ENCODE peak calls at places on chromosomes 1 and 21, in six cellular contexts. H is tibial artery; S is Panc1; E is GM23338; G is CD8-positive, alpha-beta T cell; I is RWPE2. F is an unnamed sample. For H3K4me1, the result is how much of the 10 kb centered on the place peaks cover.

GRCh38 chr1:231162970-231163830 is 1.3 kb downstream of the TRIM67 start:
- DNase-seq in H (no peak), S (no peak), E (peak), G (no peak), I (no peak), F (no peak)

GRCh38 chr1:201630582-201630981 is 91.7 kb downstream of the NAV1 start:
- DNase-seq in H (no peak), S (no peak), E (no peak), G (no peak), I (no peak), F (no peak)

GRCh38 chr1:217048104-217048707 is 325.0 kb upstream of the ESRRG start:
- DNase-seq in H (no peak), S (no peak), E (peak), G (no peak), I (no peak), F (no peak)

GRCh38 chr21:40901690-40902089 is 54.7 kb upstream of the DSCAM start:
- DNase-seq in H (no peak), S (no peak), E (no peak), G (no peak), I (no peak), F (no peak)

GRCh38 chr1:171873664-171874063 is 32.4 kb downstream of the DNM3 start:
- DNase-seq in H (no peak), S (no peak), E (no peak), G (no peak), I (no peak), F (no peak)

GRCh38 chr1:110298991-110299390 is 40.2 kb upstream of the RBM15 start:
- DNase-seq in H (no peak), S (no peak), E (no peak), G (no peak), I (no peak), F (no peak)

GRCh38 chr1:173420330-173420806 is 56.8 kb upstream of the PRDX6 start:
- DNase-seq in H (peak), S (no peak), E (peak), G (peak), I (no peak), F (no peak)

GRCh38 chr1:58546520-58547308 is at the start of gene OMA1:
- DNase-seq in H (peak), S (peak), E (peak), G (peak), I (peak), F (peak)

GRCh38 chr1:20466231-20466630 is 19.8 kb downstream of the CAMK2N1 start:
- DNase-seq in H (no peak), S (no peak), E (no peak), G (no peak), I (no peak), F (no peak)

GRCh38 chr1:169925505-169926482 is 32.1 kb upstream of the SCYL3 start:
- DNase-seq in H (no peak), S (no peak), E (peak), G (no peak), I (no peak), F (no peak)

GRCh38 chr1:244180256-244180655 is 129.2 kb downstream of the ZBTB18 start:
- DNase-seq in H (no peak), S (no peak), E (no peak), G (no peak), I (no peak), F (no peak)

GRCh38 chr21:33543505-33544129 is 779 bp downstream of the SON start:
- DNase-seq in H (peak), S (no peak), E (no peak), G (no peak), I (no peak), F (no peak)

GRCh38 chr1:81695741-81696140 is 105.0 kb upstream of the ADGRL2 start:
- DNase-seq in H (no peak), S (no peak), E (no peak), G (no peak), I (no peak), F (no peak)

GRCh38 chr1:202009326-202010031 is 908 bp upstream of the ELF3 start:
- DNase-seq in H (peak), S (no peak), E (peak), G (peak), I (no peak), F (no peak)

GRCh38 chr1:167715653-167716302 is 6.0 kb upstream of the MPZL1 start:
- DNase-seq in H (no peak), S (no peak), E (no peak), G (no peak), I (no peak), F (no peak)

GRCh38 chr21:39676054-39676771 is 63.5 kb downstream of the B3GALT5 start:
- DNase-seq in H (no peak), S (no peak), E (no peak), G (no peak), I (no peak), F (no peak)

GRCh38 chr1:58440696-58441095 is 105.8 kb downstream of the OMA1 start:
- DNase-seq in H (no peak), S (no peak), E (no peak), G (no peak), I (no peak), F (no peak)

GRCh38 chr1:181767001-181767708 is 283.8 kb downstream of the CACNA1E start:
- DNase-seq in H (no peak), S (no peak), E (no peak), G (no peak), I (no peak), F (no peak)

GRCh38 chr1:43445618-43446387 is 7.9 kb downstream of the HYI start:
- DNase-seq in H (peak), S (no peak), E (no peak), G (no peak), I (peak), F (no peak)

GRCh38 chr1:114075082-114075481 is 78.6 kb downstream of the SYT6 start:
- DNase-seq in H (no peak), S (no peak), E (no peak), G (no peak), I (no peak), F (no peak)

GRCh38 chr1:224681816-224682215 is 65.7 kb downstream of the CNIH3 start:
- DNase-seq in H (no peak), S (no peak), E (no peak), G (no peak), I (no peak), F (no peak)

DNA sequence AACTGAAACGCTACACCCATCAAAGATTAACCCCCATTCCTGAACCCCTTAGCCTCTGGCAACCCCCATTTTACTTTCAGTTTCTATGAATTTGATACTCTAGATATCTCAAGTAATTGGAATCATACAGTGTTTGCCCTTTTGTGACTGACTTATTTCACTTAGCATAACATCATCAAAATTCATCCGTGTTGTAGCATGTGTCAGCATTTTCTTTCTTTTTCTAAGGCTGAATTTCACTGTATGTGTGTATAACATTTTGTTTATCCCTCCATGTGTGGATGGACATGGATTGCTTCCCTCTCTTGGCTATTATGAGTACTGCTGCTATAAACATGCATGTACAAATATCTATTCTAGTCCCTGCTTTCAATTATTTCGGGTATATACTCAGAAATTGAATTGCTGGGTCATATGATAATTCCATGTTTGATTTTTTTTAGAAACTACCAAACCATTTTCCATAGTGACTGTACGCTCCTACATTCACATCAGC is 97.3 kb downstream of the MAP3K21 start:
- DNase-seq in H (no peak), S (no peak), E (no peak), G (no peak), I (no peak), F (no peak)
- TF ChIP-seq CTCF in H (no peak), S (peak), E (peak), G (no peak), I (peak), F (no peak)

GRCh38 chr1:8669608-8670335 is 147.7 kb downstream of the RERE start:
- DNase-seq in H (no peak), S (no peak), E (no peak), G (no peak), I (no peak), F (no peak)
- H3K4me1 ChIP-seq in H (under half), S (half or more), E (under half), G (under half), I (under half), F (under half)

GRCh38 chr1:33634806-33635205 is 162.4 kb downstream of the ZSCAN20 start:
- DNase-seq in H (peak), S (no peak), E (peak), G (no peak), I (no peak), F (no peak)
- TF ChIP-seq CTCF in H (peak), S (peak), E (peak), G (peak), I (peak), F (peak)

GRCh38 chr1:40050863-40051262 is 10.3 kb downstream of the CAP1 start:
- DNase-seq in H (no peak), S (no peak), E (no peak), G (no peak), I (no peak), F (no peak)

GRCh38 chr1:40049745-40050144 is 9.2 kb downstream of the CAP1 start:
- DNase-seq in H (no peak), S (no peak), E (no peak), G (no peak), I (no peak), F (no peak)

GRCh38 chr1:40045766-40046165 is 5.2 kb downstream of the CAP1 start:
- DNase-seq in H (no peak), S (no peak), E (no peak), G (no peak), I (no peak), F (no peak)

GRCh38 chr1:40045182-40045581 is 4.7 kb downstream of the CAP1 start:
- DNase-seq in H (no peak), S (no peak), E (no peak), G (no peak), I (no peak), F (no peak)

DNA sequence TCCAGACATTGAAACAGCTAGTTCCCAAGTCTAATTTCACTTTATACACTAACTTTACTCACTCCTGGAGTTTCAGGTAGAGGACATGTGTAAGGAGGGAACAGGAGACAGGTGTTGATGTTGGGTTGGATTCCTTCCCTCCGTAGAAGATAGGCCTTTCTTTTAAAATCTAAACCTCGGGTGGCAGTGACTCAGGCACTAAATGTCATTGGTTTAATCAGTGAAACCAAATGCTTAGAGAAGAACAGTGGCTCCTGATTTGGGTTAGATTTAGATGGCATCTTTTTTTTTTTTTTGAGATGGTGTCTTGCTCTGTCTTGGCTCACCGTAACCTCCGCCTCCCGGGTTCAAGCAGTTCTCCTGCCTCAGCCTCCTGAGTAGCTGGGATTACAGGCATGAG is 7.2 kb downstream of the CAP1 start:
- DNase-seq in H (no peak), S (no peak), E (no peak), G (no peak), I (no peak), F (no peak)
- H3K4me1 ChIP-seq in H (half or more), S (under half), E (under half), G (half or more), I (under half), F (half or more)

DNA sequence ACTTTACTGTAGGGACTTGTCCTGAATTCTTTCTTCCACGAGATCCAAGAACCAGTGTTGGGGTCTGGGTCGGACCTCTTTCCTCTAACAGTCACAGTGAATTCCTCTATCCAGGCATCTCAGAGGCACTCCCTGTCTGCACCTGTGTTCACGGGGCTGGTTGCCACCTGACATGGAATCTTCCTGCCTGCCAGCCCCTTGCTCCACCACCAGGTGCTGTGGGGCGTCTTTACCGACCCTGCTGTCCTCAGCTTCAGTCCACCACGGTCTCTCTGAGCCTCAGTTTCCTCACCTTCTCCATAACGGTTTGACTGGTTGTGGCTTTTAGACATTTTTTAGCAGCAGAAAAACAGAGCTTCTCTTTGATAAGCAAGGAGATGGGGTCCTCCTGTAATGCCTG is 62.7 kb downstream of the SDC3 start:
- DNase-seq in H (no peak), S (no peak), E (peak), G (no peak), I (no peak), F (no peak)
- TF ChIP-seq CTCF in H (no peak), S (no peak), E (peak), G (no peak), I (no peak), F (no peak)

DNA sequence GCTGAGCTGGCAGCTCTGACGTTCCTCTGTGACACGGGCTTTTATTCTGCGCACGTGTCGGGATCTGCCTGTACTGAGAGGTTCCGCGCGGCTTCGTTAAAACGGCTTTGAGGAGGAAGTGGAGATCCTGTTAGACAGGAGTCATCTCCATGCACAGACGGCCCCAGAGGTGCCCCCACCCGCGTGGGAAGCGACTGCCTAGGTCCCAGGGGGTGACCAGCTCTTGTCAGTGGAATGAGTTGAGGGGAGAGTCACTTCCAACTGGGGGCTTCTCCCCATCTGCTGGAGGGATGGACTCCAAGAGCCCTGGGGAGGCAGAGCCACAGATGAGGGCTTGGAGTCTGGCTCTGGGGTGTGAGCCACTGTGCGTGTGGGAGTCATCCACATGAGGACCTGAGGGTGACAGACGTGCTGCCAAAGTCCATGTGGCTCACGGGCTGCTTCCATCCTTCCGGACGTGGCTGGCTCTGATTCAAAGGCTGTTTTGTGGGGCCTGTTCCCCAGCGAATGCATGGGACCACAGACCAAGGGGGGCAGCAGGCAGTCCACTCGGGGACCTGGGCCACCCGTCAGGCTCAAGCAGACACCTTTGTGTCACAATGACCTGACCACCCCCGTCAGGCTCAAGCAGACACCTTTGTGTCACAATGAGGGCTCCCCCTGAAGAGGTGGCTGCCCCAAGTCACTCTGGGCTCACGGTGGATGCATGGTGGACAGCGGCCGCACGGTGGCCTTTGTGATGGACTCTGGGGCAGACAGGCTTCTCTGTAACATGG is 26.8 kb downstream of the PTTG1IP start:
- DNase-seq in H (peak), S (no peak), E (no peak), G (no peak), I (peak), F (no peak)
- H3K4me1 ChIP-seq in H (under half), S (under half), E (under half), G (under half), I (under half), F (under half)

GRCh38 chr1:200556005-200556404 is 64.5 kb downstream of the KIF14 start:
- DNase-seq in H (no peak), S (no peak), E (peak), G (no peak), I (no peak), F (no peak)
- TF ChIP-seq CTCF in H (no peak), S (no peak), E (peak), G (no peak), I (peak), F (no peak)

DNA sequence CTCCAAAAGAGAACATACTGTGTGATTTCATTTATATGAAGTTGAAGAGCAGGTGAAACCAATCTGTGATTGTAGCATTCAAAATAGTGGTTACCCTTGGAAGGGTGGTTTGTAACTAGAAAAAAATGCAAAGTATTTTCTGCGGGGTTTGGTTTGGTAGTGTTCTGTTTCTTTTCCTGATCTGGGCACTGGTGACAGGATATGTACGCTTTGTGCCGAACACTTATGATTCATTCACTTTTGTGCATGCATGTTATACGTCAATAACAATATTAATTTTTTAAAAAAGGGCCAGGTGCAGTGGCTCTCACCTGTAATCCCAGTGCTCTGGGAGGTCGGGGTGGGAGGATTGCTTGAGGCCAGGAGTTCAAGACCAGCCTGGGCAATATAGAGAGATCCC is 63.8 kb downstream of the CD34 start:
- DNase-seq in H (peak), S (no peak), E (no peak), G (no peak), I (no peak), F (no peak)
- H3K4me1 ChIP-seq in H (half or more), S (under half), E (under half), G (half or more), I (under half), F (under half)

DNA sequence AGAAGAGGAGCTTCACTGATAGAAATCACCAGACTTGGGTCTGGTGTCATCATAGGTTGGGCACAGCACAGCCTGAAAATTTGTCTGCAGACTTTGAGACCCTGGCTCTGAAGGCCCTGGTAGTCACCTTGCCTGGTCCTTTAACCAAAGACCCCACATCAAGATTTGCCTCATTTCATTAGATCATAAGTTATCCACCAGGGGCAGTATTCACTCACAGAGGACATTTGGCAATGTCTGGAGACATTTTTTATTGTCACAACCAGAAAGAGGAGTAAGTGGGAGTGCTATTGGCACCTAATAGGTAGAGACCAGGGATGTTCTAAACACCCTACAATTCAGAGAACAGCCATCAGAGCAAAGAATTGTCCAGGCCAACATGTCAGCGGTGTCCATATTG is 22.1 kb upstream of the PAX7 start:
- DNase-seq in H (no peak), S (no peak), E (peak), G (no peak), I (no peak), F (no peak)
- TF ChIP-seq CTCF in H (no peak), S (no peak), E (peak), G (no peak), I (peak), F (peak)

DNA sequence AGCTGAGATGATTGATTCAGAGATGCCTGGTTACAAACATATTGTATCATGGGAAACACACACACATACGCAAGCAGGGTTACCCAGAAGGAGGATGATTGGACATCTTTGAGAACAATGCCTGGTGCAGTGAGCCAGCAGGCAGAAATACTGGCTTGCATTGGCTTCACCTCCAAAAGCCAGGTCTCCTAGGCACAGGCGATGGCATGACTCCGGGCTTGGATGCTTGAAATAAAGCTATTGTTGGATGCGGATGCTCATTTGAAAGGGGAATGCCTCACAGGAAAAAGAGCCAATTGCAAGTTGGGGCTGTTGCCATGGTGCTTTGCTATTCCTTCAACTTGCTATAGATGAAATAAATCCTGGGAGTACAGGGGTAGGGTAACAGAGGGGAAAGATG is 180.7 kb upstream of the SGIP1 start:
- DNase-seq in H (no peak), S (no peak), E (peak), G (no peak), I (no peak), F (no peak)
- H3K4me1 ChIP-seq in H (half or more), S (under half), E (half or more), G (half or more), I (under half), F (half or more)

F was measured in esophagus squamous epithelium.